ENCODE peak calls at places on chromosomes 12 and 14, in four cellular contexts. One of them, this sample, is unnamed.

GRCh38 chr12:70467908-70468733 is 102.0 kb downstream of the KCNMB4 start:
- DNase-seq in K562: no peak
- DNase-seq in WTC11: peak
- DNase-seq in A549: no peak
- DNase-seq in this sample: peak

GRCh38 chr12:49588281-49588680 is 17.2 kb downstream of the FAM186B start:
- DNase-seq in K562: no peak
- DNase-seq in WTC11: no peak
- DNase-seq in A549: no peak
- DNase-seq in this sample: no peak

GRCh38 chr12:49548481-49548821 is 9.6 kb downstream of the KCNH3 start:
- DNase-seq in K562: no peak
- DNase-seq in WTC11: no peak
- DNase-seq in A549: no peak
- DNase-seq in this sample: no peak

GRCh38 chr12:94941440-94941862 is 62.0 kb downstream of the NDUFA12 start:
- DNase-seq in K562: peak
- DNase-seq in WTC11: no peak
- DNase-seq in A549: peak
- DNase-seq in this sample: no peak

GRCh38 chr12:11630046-11630706 is 19.3 kb upstream of the ETV6 start:
- DNase-seq in K562: no peak
- DNase-seq in WTC11: no peak
- DNase-seq in A549: no peak
- DNase-seq in this sample: no peak

GRCh38 chr12:50574621-50575348 is 70.0 kb downstream of the DIP2B start:
- DNase-seq in K562: no peak
- DNase-seq in WTC11: no peak
- DNase-seq in A549: no peak
- DNase-seq in this sample: peak

GRCh38 chr12:131831021-131831571 is 2.9 kb downstream of the MMP17 start:
- DNase-seq in K562: no peak
- DNase-seq in WTC11: peak
- DNase-seq in A549: peak
- DNase-seq in this sample: no peak

GRCh38 chr12:91948504-91948903 is 197.1 kb downstream of the BTG1 start:
- DNase-seq in K562: no peak
- DNase-seq in WTC11: no peak
- DNase-seq in A549: no peak
- DNase-seq in this sample: no peak

GRCh38 chr12:62914443-62914909 is 20.5 kb downstream of the PPM1H start:
- DNase-seq in K562: no peak
- DNase-seq in WTC11: no peak
- DNase-seq in A549: no peak
- DNase-seq in this sample: no peak

GRCh38 chr14:21734457-21735074 is 60.9 kb upstream of the OR4E1 start:
- DNase-seq in K562: peak
- DNase-seq in WTC11: no peak
- DNase-seq in A549: peak
- DNase-seq in this sample: peak

GRCh38 chr12:110245278-110245868 is 35.7 kb upstream of the ATP2A2 start:
- DNase-seq in K562: no peak
- DNase-seq in WTC11: peak
- DNase-seq in A549: peak
- DNase-seq in this sample: peak

GRCh38 chr14:78501901-78502300 is 331.7 kb downstream of the NRXN3 start:
- DNase-seq in K562: no peak
- DNase-seq in WTC11: no peak
- DNase-seq in A549: peak
- DNase-seq in this sample: no peak

GRCh38 chr12:3127832-3128231 is 50.7 kb downstream of the TSPAN9 start:
- DNase-seq in K562: no peak
- DNase-seq in WTC11: no peak
- DNase-seq in A549: no peak
- DNase-seq in this sample: no peak

GRCh38 chr14:31990959-31991541 is 86.1 kb upstream of the ARHGAP5 start:
- DNase-seq in K562: no peak
- DNase-seq in WTC11: no peak
- DNase-seq in A549: no peak
- DNase-seq in this sample: peak

GRCh38 chr14:75429562-75429961 is 1.7 kb downstream of the JDP2 start:
- DNase-seq in K562: no peak
- DNase-seq in WTC11: no peak
- DNase-seq in A549: no peak
- DNase-seq in this sample: no peak

GRCh38 chr14:87131879-87132278 is 861.1 kb downstream of the GALC start:
- DNase-seq in K562: no peak
- DNase-seq in WTC11: no peak
- DNase-seq in A549: no peak
- DNase-seq in this sample: no peak

DNA sequence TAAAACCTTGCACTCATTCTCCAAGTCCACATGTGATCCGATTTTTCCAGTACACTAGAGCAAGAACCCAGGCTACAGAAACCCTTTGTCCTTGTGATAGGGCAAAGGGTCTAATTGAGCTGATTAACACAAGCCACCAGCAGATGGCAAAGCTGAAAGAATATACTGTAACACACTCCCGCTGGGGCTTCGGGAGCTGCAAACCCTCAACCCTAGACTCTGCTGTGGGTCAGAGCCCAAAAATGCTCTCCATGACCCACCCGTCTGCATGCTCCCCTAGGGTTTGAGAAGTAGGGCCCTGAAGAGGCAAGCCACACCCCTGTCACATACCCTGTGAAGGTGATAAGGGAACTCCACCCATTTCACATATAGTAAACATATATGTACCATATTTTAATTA is 33.6 kb upstream of the PCNX1 start:
- DNase-seq in K562: no peak
- DNase-seq in WTC11: no peak
- DNase-seq in A549: no peak
- DNase-seq in this sample: peak
- TF ChIP-seq NR3C1 in K562: no peak
- TF ChIP-seq NR3C1 in WTC11: no peak
- TF ChIP-seq NR3C1 in A549: no peak
- TF ChIP-seq NR3C1 in this sample: no peak

GRCh38 chr12:6769003-6769389 is 2.8 kb downstream of the PTMS start:
- DNase-seq in K562: no peak
- DNase-seq in WTC11: peak
- DNase-seq in A549: peak
- DNase-seq in this sample: no peak
- TF ChIP-seq NR3C1 in K562: no peak
- TF ChIP-seq NR3C1 in WTC11: no peak
- TF ChIP-seq NR3C1 in A549: no peak
- TF ChIP-seq NR3C1 in this sample: no peak

DNA sequence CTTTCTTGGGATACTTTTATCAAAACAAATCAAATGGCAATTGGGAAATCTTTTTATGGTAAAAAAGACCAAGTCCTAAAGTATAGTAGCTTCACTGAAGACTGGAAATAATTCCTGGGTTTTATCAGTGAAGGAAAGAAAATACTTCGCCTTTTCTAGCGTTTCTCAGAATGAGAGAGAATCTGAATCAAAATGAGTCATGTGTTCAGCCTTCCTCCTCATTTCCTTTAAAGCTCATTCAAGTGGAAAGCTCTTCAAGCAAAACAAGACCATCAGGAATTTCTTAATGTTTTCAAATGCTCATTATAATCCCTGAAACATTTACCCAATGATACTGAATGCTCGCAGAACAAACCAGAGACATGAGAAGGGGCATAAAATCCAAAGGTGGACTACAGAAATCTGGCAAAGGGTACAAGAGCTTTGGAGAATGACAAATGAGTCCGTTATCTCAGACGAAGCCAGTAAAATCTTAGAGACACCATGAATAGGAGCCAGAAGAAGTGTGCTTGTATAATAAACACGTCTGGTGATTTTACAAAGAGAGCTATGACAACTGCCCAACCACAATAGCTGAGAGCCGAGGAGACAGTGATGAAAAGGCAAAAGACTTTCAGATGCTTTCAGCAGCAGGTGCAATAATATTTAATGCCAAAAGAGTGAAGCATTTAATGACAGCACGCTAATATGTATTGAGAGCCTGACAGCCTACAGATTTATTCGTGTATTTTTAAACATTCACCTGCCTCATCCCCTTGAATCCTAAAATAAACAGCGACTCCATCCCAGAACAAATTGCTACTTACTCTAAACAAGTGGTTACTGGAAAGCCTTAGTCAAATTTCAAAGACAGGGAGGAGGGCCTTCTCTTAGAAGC is 19.1 kb downstream of the SPRING1 start:
- DNase-seq in K562: no peak
- DNase-seq in WTC11: no peak
- DNase-seq in A549: no peak
- DNase-seq in this sample: no peak
- TF ChIP-seq NR3C1 in K562: no peak
- TF ChIP-seq NR3C1 in WTC11: no peak
- TF ChIP-seq NR3C1 in A549: no peak
- TF ChIP-seq NR3C1 in this sample: no peak

DNA sequence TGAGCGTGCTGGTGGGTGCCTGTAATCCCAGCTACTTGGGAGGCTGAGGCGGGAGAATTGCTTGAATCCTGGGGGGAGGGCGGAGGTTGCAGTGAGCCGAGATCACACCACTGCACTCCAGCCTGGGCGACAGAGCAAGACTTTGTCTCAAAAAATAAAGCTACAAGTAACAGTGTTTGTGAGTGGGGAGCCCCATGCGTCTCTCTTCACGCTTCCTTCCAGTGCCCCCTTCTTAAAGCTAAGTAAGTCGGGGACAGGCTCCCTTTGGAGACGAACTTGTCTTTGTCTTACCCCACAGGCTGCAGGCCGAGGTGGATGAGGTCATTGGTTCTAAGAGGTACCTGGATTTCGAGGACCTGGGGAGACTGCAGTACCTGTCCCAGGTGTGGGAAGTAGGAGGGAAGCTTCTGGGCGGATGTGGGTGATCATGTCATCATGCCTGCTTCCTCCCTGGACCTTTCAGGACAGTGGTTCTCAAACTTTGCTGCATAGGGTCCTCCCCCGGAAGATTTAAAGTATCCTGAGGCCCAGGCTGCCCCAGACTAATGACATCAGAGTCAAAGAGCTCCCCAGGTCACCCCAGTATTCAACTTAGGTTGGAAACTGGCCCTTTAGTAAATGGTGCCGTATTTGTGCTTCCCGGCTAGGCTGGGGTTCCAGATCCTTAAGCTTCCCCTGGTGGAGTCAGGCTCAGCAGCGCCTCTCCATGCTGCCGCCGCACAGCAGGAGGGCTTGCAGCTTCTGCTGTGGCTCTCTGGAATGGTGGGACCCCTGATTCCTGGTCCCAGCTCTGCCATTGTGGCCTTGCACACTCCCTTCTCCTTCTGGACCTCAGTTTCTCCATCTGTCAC is 37.1 kb downstream of the CYP46A1 start:
- DNase-seq in K562: no peak
- DNase-seq in WTC11: no peak
- DNase-seq in A549: no peak
- DNase-seq in this sample: no peak
- TF ChIP-seq NR3C1 in K562: no peak
- TF ChIP-seq NR3C1 in WTC11: no peak
- TF ChIP-seq NR3C1 in A549: no peak
- TF ChIP-seq NR3C1 in this sample: no peak

DNA sequence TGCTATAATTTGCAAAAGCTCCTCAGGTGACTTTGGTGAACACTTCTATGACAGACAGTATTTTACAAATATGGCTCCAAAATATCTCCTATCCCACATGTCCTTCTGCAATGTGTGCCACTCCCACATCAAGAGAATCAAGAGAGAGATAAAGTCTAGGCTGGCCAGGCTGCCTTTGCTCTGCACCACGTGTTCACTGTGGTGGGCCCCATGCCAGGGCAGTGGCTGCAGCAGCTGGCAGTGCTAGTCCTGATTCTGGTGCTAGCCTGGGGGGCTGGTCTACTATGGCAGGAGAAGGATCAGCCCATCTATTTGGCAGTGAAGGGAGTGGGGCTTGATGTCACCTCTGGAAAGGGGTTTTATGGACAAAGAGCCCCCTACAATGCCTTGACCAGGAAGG is 86.3 kb downstream of the DRAM1 start:
- DNase-seq in K562: no peak
- DNase-seq in WTC11: no peak
- DNase-seq in A549: no peak
- DNase-seq in this sample: no peak
- TF ChIP-seq NR3C1 in K562: no peak
- TF ChIP-seq NR3C1 in WTC11: no peak
- TF ChIP-seq NR3C1 in A549: no peak
- TF ChIP-seq NR3C1 in this sample: no peak

DNA sequence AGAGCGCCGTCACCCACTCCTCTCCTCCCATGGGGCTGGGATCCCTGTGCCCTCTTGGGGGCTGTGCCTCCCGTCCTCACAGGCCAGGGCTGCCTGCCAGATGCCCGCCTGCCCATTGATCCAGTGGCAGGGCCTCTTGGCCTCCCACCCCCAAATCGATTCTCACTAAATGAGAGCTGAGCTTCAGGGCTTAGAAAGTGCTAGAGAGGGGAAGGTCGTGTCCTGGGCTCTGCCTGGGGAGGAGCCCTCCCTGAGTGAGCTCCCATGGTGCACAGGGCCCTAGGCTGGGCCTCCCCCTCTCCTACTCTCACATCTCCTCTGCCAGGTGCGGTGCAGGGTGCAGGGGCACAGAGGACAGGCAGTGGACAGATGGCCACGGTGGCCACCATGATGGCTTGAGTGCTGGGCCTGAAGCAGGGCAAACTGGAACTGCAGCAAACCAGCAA is 9.2 kb downstream of the BEGAIN start:
- DNase-seq in K562: no peak
- DNase-seq in WTC11: peak
- DNase-seq in A549: no peak
- DNase-seq in this sample: no peak
- TF ChIP-seq NR3C1 in K562: no peak
- TF ChIP-seq NR3C1 in WTC11: no peak
- TF ChIP-seq NR3C1 in A549: no peak
- TF ChIP-seq NR3C1 in this sample: no peak